ENCODE peak calls at places on chromosomes 12 and 14, in ten cellular contexts. One of them, this sample, is unnamed.

GRCh38 chr14:20697273-20698017 is 8.9 kb downstream of the ANG start:
- DNase-seq in left lung: peak
- DNase-seq in foreskin keratinocyte: peak
- DNase-seq in adrenal gland: peak
- DNase-seq in psoas muscle: peak
- DNase-seq in lower leg skin: no peak
- DNase-seq in AG10803: peak
- DNase-seq in coronary artery: no peak
- DNase-seq in fibroblast of the aortic adventitia: peak
- DNase-seq in hepatocyte: peak
- DNase-seq in this sample: no peak

GRCh38 chr14:31090872-31091764 is 64.9 kb upstream of the STRN3 start:
- DNase-seq in left lung: no peak
- DNase-seq in foreskin keratinocyte: peak
- DNase-seq in adrenal gland: peak
- DNase-seq in psoas muscle: no peak
- DNase-seq in lower leg skin: peak
- DNase-seq in AG10803: peak
- DNase-seq in coronary artery: peak
- DNase-seq in fibroblast of the aortic adventitia: peak
- DNase-seq in hepatocyte: peak
- DNase-seq in this sample: peak

GRCh38 chr12:14113031-14113430 is 131.6 kb upstream of the GRIN2B start:
- DNase-seq in left lung: no peak
- DNase-seq in foreskin keratinocyte: no peak
- DNase-seq in adrenal gland: no peak
- DNase-seq in psoas muscle: no peak
- DNase-seq in lower leg skin: no peak
- DNase-seq in AG10803: no peak
- DNase-seq in coronary artery: no peak
- DNase-seq in fibroblast of the aortic adventitia: no peak
- DNase-seq in hepatocyte: no peak
- DNase-seq in this sample: no peak

GRCh38 chr12:92928431-92928961 is 599 bp downstream of the EEA1 start:
- DNase-seq in left lung: peak
- DNase-seq in foreskin keratinocyte: no peak
- DNase-seq in adrenal gland: peak
- DNase-seq in psoas muscle: no peak
- DNase-seq in lower leg skin: peak
- DNase-seq in AG10803: peak
- DNase-seq in coronary artery: peak
- DNase-seq in fibroblast of the aortic adventitia: peak
- DNase-seq in hepatocyte: peak
- DNase-seq in this sample: no peak

GRCh38 chr12:12704593-12705230 is 8.7 kb upstream of the GPR19 start:
- DNase-seq in left lung: peak
- DNase-seq in foreskin keratinocyte: no peak
- DNase-seq in adrenal gland: peak
- DNase-seq in psoas muscle: no peak
- DNase-seq in lower leg skin: no peak
- DNase-seq in AG10803: peak
- DNase-seq in coronary artery: no peak
- DNase-seq in fibroblast of the aortic adventitia: peak
- DNase-seq in hepatocyte: peak
- DNase-seq in this sample: no peak

GRCh38 chr12:47534695-47535094 is 171.1 kb downstream of the RPAP3 start:
- DNase-seq in left lung: no peak
- DNase-seq in foreskin keratinocyte: no peak
- DNase-seq in adrenal gland: no peak
- DNase-seq in psoas muscle: no peak
- DNase-seq in lower leg skin: no peak
- DNase-seq in AG10803: peak
- DNase-seq in coronary artery: no peak
- DNase-seq in fibroblast of the aortic adventitia: peak
- DNase-seq in hepatocyte: peak
- DNase-seq in this sample: no peak

GRCh38 chr14:23559010-23559920 is 3.2 kb downstream of the THTPA start:
- DNase-seq in left lung: no peak
- DNase-seq in foreskin keratinocyte: no peak
- DNase-seq in adrenal gland: peak
- DNase-seq in psoas muscle: peak
- DNase-seq in lower leg skin: no peak
- DNase-seq in AG10803: peak
- DNase-seq in coronary artery: no peak
- DNase-seq in fibroblast of the aortic adventitia: peak
- DNase-seq in hepatocyte: peak
- DNase-seq in this sample: no peak

GRCh38 chr12:15701212-15701611 is 88.0 kb downstream of the EPS8 start:
- DNase-seq in left lung: no peak
- DNase-seq in foreskin keratinocyte: peak
- DNase-seq in adrenal gland: no peak
- DNase-seq in psoas muscle: no peak
- DNase-seq in lower leg skin: no peak
- DNase-seq in AG10803: no peak
- DNase-seq in coronary artery: no peak
- DNase-seq in fibroblast of the aortic adventitia: peak
- DNase-seq in hepatocyte: no peak
- DNase-seq in this sample: no peak

GRCh38 chr14:88614218-88614907 is 51.5 kb downstream of the ZC3H14 start:
- DNase-seq in left lung: no peak
- DNase-seq in foreskin keratinocyte: peak
- DNase-seq in adrenal gland: no peak
- DNase-seq in psoas muscle: no peak
- DNase-seq in lower leg skin: no peak
- DNase-seq in AG10803: peak
- DNase-seq in coronary artery: no peak
- DNase-seq in fibroblast of the aortic adventitia: peak
- DNase-seq in hepatocyte: no peak
- DNase-seq in this sample: no peak

GRCh38 chr12:21614510-21614909 is 9.9 kb upstream of the GYS2 start:
- DNase-seq in left lung: no peak
- DNase-seq in foreskin keratinocyte: no peak
- DNase-seq in adrenal gland: no peak
- DNase-seq in psoas muscle: no peak
- DNase-seq in lower leg skin: no peak
- DNase-seq in AG10803: no peak
- DNase-seq in coronary artery: no peak
- DNase-seq in fibroblast of the aortic adventitia: no peak
- DNase-seq in hepatocyte: no peak
- DNase-seq in this sample: no peak

GRCh38 chr12:47967461-47968430 is 4.3 kb downstream of the TMEM106C start:
- DNase-seq in left lung: no peak
- DNase-seq in foreskin keratinocyte: no peak
- DNase-seq in adrenal gland: no peak
- DNase-seq in psoas muscle: no peak
- DNase-seq in lower leg skin: no peak
- DNase-seq in AG10803: peak
- DNase-seq in coronary artery: no peak
- DNase-seq in fibroblast of the aortic adventitia: peak
- DNase-seq in hepatocyte: no peak
- DNase-seq in this sample: no peak

GRCh38 chr14:49907186-49907585 is 14.3 kb downstream of the ARF6 start:
- DNase-seq in left lung: no peak
- DNase-seq in foreskin keratinocyte: peak
- DNase-seq in adrenal gland: no peak
- DNase-seq in psoas muscle: no peak
- DNase-seq in lower leg skin: no peak
- DNase-seq in AG10803: no peak
- DNase-seq in coronary artery: no peak
- DNase-seq in fibroblast of the aortic adventitia: no peak
- DNase-seq in hepatocyte: no peak
- DNase-seq in this sample: no peak

GRCh38 chr14:96863327-96863985 is 66.3 kb downstream of the VRK1 start:
- DNase-seq in left lung: no peak
- DNase-seq in foreskin keratinocyte: no peak
- DNase-seq in adrenal gland: no peak
- DNase-seq in psoas muscle: no peak
- DNase-seq in lower leg skin: no peak
- DNase-seq in AG10803: no peak
- DNase-seq in coronary artery: no peak
- DNase-seq in fibroblast of the aortic adventitia: no peak
- DNase-seq in hepatocyte: no peak
- DNase-seq in this sample: no peak

DNA sequence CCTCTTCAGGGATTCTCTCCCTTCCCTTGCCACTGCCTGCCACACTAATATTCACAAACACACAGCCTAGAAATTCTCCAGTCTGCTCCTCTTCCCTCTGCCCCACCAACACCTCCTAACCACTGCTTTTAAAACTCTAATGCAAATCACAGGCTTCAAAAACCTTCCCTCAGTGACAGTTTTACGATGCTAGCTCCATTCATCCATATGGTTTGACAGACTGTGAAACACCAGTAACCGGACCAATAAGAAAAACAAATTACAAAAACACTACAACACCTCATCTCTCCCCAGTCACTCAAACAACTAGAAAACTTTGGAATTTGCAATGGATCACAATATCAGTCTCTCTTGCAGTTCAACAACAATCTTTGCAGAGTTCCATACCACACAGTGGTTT is 5.7 kb downstream of the DPF3 start:
- DNase-seq in left lung: no peak
- DNase-seq in foreskin keratinocyte: no peak
- DNase-seq in adrenal gland: no peak
- DNase-seq in psoas muscle: no peak
- DNase-seq in lower leg skin: no peak
- DNase-seq in AG10803: no peak
- DNase-seq in coronary artery: no peak
- DNase-seq in fibroblast of the aortic adventitia: no peak
- DNase-seq in hepatocyte: no peak
- DNase-seq in this sample: no peak
- TF ChIP-seq CTCF in left lung: no peak
- TF ChIP-seq CTCF in foreskin keratinocyte: no peak
- TF ChIP-seq CTCF in adrenal gland: no peak
- TF ChIP-seq CTCF in psoas muscle: no peak
- TF ChIP-seq CTCF in lower leg skin: no peak
- TF ChIP-seq CTCF in AG10803: no peak
- TF ChIP-seq CTCF in coronary artery: no peak
- TF ChIP-seq CTCF in fibroblast of the aortic adventitia: no peak
- TF ChIP-seq CTCF in hepatocyte: no peak
- TF ChIP-seq CTCF in this sample: no peak

GRCh38 chr14:77032854-77033621 is 4.5 kb upstream of the IRF2BPL start:
- DNase-seq in left lung: peak
- DNase-seq in foreskin keratinocyte: peak
- DNase-seq in adrenal gland: peak
- DNase-seq in psoas muscle: peak
- DNase-seq in lower leg skin: peak
- DNase-seq in AG10803: peak
- DNase-seq in coronary artery: peak
- DNase-seq in fibroblast of the aortic adventitia: peak
- DNase-seq in hepatocyte: peak
- DNase-seq in this sample: peak
- TF ChIP-seq CTCF in left lung: peak
- TF ChIP-seq CTCF in foreskin keratinocyte: peak
- TF ChIP-seq CTCF in adrenal gland: no peak
- TF ChIP-seq CTCF in psoas muscle: peak
- TF ChIP-seq CTCF in lower leg skin: no peak
- TF ChIP-seq CTCF in AG10803: peak
- TF ChIP-seq CTCF in coronary artery: no peak
- TF ChIP-seq CTCF in fibroblast of the aortic adventitia: peak
- TF ChIP-seq CTCF in hepatocyte: peak
- TF ChIP-seq CTCF in this sample: peak

GRCh38 chr14:28677381-28677780 is 89.2 kb upstream of the FOXG1 start:
- DNase-seq in left lung: no peak
- DNase-seq in foreskin keratinocyte: no peak
- DNase-seq in adrenal gland: no peak
- DNase-seq in psoas muscle: no peak
- DNase-seq in lower leg skin: no peak
- DNase-seq in AG10803: no peak
- DNase-seq in coronary artery: no peak
- DNase-seq in fibroblast of the aortic adventitia: no peak
- DNase-seq in hepatocyte: no peak
- DNase-seq in this sample: no peak

GRCh38 chr14:28678887-28679286 is 87.7 kb upstream of the FOXG1 start:
- DNase-seq in left lung: no peak
- DNase-seq in foreskin keratinocyte: no peak
- DNase-seq in adrenal gland: no peak
- DNase-seq in psoas muscle: no peak
- DNase-seq in lower leg skin: no peak
- DNase-seq in AG10803: no peak
- DNase-seq in coronary artery: no peak
- DNase-seq in fibroblast of the aortic adventitia: no peak
- DNase-seq in hepatocyte: no peak
- DNase-seq in this sample: no peak

GRCh38 chr14:28676481-28676880 is 90.1 kb upstream of the FOXG1 start:
- DNase-seq in left lung: no peak
- DNase-seq in foreskin keratinocyte: peak
- DNase-seq in adrenal gland: no peak
- DNase-seq in psoas muscle: no peak
- DNase-seq in lower leg skin: no peak
- DNase-seq in AG10803: no peak
- DNase-seq in coronary artery: no peak
- DNase-seq in fibroblast of the aortic adventitia: no peak
- DNase-seq in hepatocyte: peak
- DNase-seq in this sample: peak

DNA sequence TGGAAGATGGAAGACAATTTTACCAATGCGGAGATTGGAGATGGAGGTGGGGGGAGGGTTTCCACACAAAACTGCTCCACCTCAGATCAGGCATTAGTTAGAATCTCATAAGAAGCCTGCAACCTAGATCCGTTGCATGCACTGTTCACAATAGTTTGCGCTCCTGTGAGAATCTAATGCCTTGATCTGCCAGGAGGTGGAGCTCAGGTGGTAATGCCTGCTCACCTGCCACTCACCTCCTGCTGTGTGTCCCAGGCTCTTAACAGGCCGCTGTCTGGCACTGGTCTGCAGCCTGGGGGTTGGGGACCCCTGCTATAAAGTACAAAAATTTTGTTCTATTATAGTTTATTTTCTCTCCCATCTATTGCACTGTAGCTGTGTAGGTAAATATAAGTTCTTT is 84.9 kb upstream of the FOXG1 start:
- DNase-seq in left lung: no peak
- DNase-seq in foreskin keratinocyte: no peak
- DNase-seq in adrenal gland: no peak
- DNase-seq in psoas muscle: no peak
- DNase-seq in lower leg skin: no peak
- DNase-seq in AG10803: no peak
- DNase-seq in coronary artery: no peak
- DNase-seq in fibroblast of the aortic adventitia: no peak
- DNase-seq in hepatocyte: no peak
- DNase-seq in this sample: no peak
- TF ChIP-seq CTCF in left lung: no peak
- TF ChIP-seq CTCF in foreskin keratinocyte: peak
- TF ChIP-seq CTCF in adrenal gland: no peak
- TF ChIP-seq CTCF in psoas muscle: no peak
- TF ChIP-seq CTCF in lower leg skin: no peak
- TF ChIP-seq CTCF in AG10803: no peak
- TF ChIP-seq CTCF in coronary artery: no peak
- TF ChIP-seq CTCF in fibroblast of the aortic adventitia: no peak
- TF ChIP-seq CTCF in hepatocyte: no peak
- TF ChIP-seq CTCF in this sample: no peak

DNA sequence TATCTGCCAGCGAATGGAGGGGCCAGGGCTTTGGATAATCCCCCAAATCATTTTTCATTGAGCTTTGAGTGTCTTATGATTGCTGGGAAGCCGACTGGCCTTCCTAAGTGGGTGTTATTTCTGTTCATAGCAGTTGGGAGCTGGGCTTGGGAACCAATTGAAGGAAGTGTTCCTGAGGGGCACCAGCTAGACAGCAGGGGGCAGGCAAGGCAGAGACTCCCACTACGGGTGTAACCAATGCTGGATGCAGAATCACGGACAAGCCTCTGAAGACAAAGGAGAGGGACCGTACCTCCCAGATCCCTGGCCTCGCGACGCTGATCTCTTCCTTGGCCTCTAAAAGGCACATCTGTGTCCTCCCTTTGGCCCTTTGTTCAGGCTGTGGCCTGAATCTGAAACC is 149.0 kb upstream of the PRMT8 start:
- DNase-seq in left lung: no peak
- DNase-seq in foreskin keratinocyte: no peak
- DNase-seq in adrenal gland: peak
- DNase-seq in psoas muscle: no peak
- DNase-seq in lower leg skin: no peak
- DNase-seq in AG10803: peak
- DNase-seq in coronary artery: no peak
- DNase-seq in fibroblast of the aortic adventitia: peak
- DNase-seq in hepatocyte: peak
- DNase-seq in this sample: no peak
- TF ChIP-seq CTCF in left lung: peak
- TF ChIP-seq CTCF in foreskin keratinocyte: peak
- TF ChIP-seq CTCF in adrenal gland: peak
- TF ChIP-seq CTCF in psoas muscle: peak
- TF ChIP-seq CTCF in lower leg skin: no peak
- TF ChIP-seq CTCF in AG10803: peak
- TF ChIP-seq CTCF in coronary artery: no peak
- TF ChIP-seq CTCF in fibroblast of the aortic adventitia: peak
- TF ChIP-seq CTCF in hepatocyte: peak
- TF ChIP-seq CTCF in this sample: peak

This sample was measured in epithelial cell of proximal tubule.